ENCODE peak calls at places on chromosomes 7 and 10, in six cellular contexts. O is fibroblast of lung, Q is Panc1, W is BJ, T is bronchial epithelial cell, N is prostate gland. P is an unnamed sample. For H3K36me3, the result is how much of the 10 kb centered on the place peaks cover.

GRCh38 chr7:47195641-47196040 is 386.3 kb downstream of the TNS3 start:
- DNase-seq in N (no peak), W (no peak), T (no peak), O (no peak), Q (no peak), P (peak)

GRCh38 chr10:122374859-122375721 is 582 bp downstream of the PLEKHA1 start:
- DNase-seq in W (no peak), T (peak), O (peak), N (peak), Q (no peak), P (peak)

GRCh38 chr10:47368431-47369180 is 15.5 kb downstream of the ZNF488 start:
- DNase-seq in N (no peak), Q (no peak), T (no peak), W (no peak), O (no peak), P (no peak)

GRCh38 chr7:34463830-34464229 is 194.2 kb upstream of the NPSR1 start:
- DNase-seq in T (peak), W (no peak), N (no peak), Q (no peak), O (no peak), P (no peak)

GRCh38 chr7:30470783-30471182 is 7.8 kb downstream of the NOD1 start:
- DNase-seq in O (peak), N (no peak), T (peak), W (peak), Q (no peak), P (no peak)

GRCh38 chr10:5584895-5585516 is 60.2 kb downstream of the CALML3 start:
- DNase-seq in T (peak), W (peak), Q (peak), O (peak), N (no peak), P (no peak)

GRCh38 chr10:43075612-43076003 is 1.3 kb upstream of the RET start:
- DNase-seq in N (no peak), Q (no peak), O (no peak), W (no peak), T (peak), P (peak)

GRCh38 chr7:137695942-137696341 is 150.8 kb downstream of the DGKI start:
- DNase-seq in Q (no peak), W (no peak), T (peak), O (no peak), N (no peak), P (no peak)

GRCh38 chr7:149166142-149166541 is 18.9 kb downstream of the ZNF398 start:
- DNase-seq in O (no peak), T (no peak), Q (no peak), W (no peak), N (no peak), P (no peak)

GRCh38 chr7:103307487-103308231 is 10.4 kb downstream of the PMPCB start:
- DNase-seq in Q (no peak), N (no peak), T (peak), W (no peak), O (no peak), P (no peak)
- H3K36me3 ChIP-seq in Q (half or more), N (under half), T (under half), W (under half), O (under half), P (under half)

DNA sequence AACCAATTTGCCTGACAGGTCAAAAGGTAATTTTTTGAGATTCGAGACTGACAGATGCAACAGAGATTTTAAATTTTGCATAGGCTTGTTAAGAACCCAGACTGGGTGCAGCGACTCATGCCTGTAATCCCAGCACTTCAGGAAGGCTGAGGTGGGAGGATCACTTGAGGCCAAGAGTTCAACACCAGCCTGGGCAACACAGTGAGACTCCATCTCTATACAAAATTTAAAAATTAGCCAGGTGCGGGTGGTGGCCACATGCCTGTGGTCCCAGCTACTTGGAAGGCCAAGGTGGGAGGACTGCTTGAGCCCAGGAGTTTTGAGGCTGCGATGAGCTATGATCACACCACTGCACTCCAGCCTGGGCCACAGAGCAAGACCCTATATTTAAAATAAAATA is 34.6 kb downstream of the AMZ1 start:
- DNase-seq in O (no peak), Q (no peak), N (no peak), W (no peak), T (no peak), P (no peak)
- H3K36me3 ChIP-seq in O (under half), Q (under half), N (under half), W (under half), T (under half), P (under half)

GRCh38 chr10:87925570-87925969 is 62.1 kb downstream of the PTEN start:
- DNase-seq in O (peak), Q (no peak), N (no peak), W (no peak), T (peak), P (no peak)
- H3K36me3 ChIP-seq in O (under half), Q (under half), N (under half), W (under half), T (under half), P (under half)

GRCh38 chr7:2944729-2945128 is 98.9 kb downstream of the CARD11 start:
- DNase-seq in T (no peak), W (no peak), N (no peak), O (no peak), Q (no peak), P (no peak)
- H3K36me3 ChIP-seq in T (under half), W (under half), N (under half), O (under half), Q (under half), P (under half)

GRCh38 chr7:44060091-44060947 is 5.0 kb downstream of the PGAM2 start:
- DNase-seq in O (no peak), N (no peak), Q (no peak), T (no peak), W (no peak), P (peak)
- H3K36me3 ChIP-seq in O (under half), N (under half), Q (under half), T (under half), W (under half), P (under half)

GRCh38 chr7:102097601-102098161 is 189.0 kb upstream of the SH2B2 start:
- DNase-seq in Q (no peak), T (peak), N (no peak), O (no peak), W (peak), P (no peak)

GRCh38 chr7:102099474-102099873 is 187.2 kb upstream of the SH2B2 start:
- DNase-seq in W (no peak), N (no peak), O (no peak), Q (no peak), T (no peak), P (no peak)

GRCh38 chr7:102101111-102101551 is 185.5 kb upstream of the SH2B2 start:
- DNase-seq in N (no peak), O (no peak), W (no peak), Q (no peak), T (peak), P (no peak)

GRCh38 chr7:102096706-102097427 is 189.8 kb upstream of the SH2B2 start:
- DNase-seq in W (no peak), T (peak), O (no peak), Q (no peak), N (no peak), P (no peak)

DNA sequence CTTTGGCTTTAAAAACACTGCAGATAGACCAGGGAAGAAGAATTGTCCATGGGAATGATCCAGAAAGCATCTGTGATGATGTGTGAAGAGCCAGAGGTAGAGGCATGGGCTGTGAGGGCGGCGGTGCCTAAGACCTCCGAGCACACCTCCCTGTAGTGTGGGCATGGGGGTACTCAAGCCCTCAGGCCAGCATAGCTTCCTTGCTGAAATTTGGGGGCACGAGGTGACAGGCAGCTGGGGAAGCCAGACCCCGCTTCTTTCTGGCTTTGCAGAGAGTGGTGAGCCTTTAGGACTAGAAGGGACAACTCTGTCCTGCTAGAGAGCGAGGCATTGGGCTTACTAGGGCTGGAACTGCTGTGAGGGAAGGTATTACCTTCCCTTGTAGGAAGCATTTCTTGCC is 187.7 kb upstream of the SH2B2 start:
- DNase-seq in W (no peak), T (no peak), Q (no peak), O (no peak), N (no peak), P (no peak)
- H3K36me3 ChIP-seq in W (under half), T (under half), Q (under half), O (under half), N (under half), P (under half)

GRCh38 chr7:1500064-1500807 is 4.0 kb downstream of the INTS1 start:
- DNase-seq in O (no peak), Q (no peak), W (no peak), T (no peak), N (no peak), P (no peak)
- H3K36me3 ChIP-seq in O (under half), Q (under half), W (under half), T (under half), N (under half), P (under half)

GRCh38 chr7:80671744-80672143 is 33.3 kb downstream of the CD36 start:
- DNase-seq in W (no peak), O (no peak), Q (no peak), T (no peak), N (no peak), P (no peak)
- H3K36me3 ChIP-seq in W (under half), O (under half), Q (under half), T (under half), N (under half), P (under half)

GRCh38 chr7:76327610-76328009 is 25.1 kb downstream of the HSPB1 start:
- DNase-seq in T (no peak), N (no peak), Q (no peak), O (no peak), W (no peak), P (peak)
- H3K36me3 ChIP-seq in T (under half), N (under half), Q (under half), O (under half), W (under half), P (under half)

GRCh38 chr7:121372376-121373024 is 23.6 kb downstream of the FAM3C start:
- DNase-seq in W (no peak), Q (no peak), O (peak), T (no peak), N (no peak), P (no peak)
- H3K36me3 ChIP-seq in W (under half), Q (under half), O (under half), T (under half), N (under half), P (under half)